ENCODE peak calls at places on chromosomes 4 and X, in seven cellular contexts. E, J, P, W, O, F and K are unnamed samples.

GRCh38 chrX:115233497-115234219 is at the start of gene LRCH2:
- DNase-seq in E (no peak), J (peak; percentile 82), W (no peak), O (peak; percentile 51), P (no peak), F (peak; percentile 49), K (peak; percentile 72)

GRCh38 chr4:32087211-32087610 is 1367.0 kb downstream of the PCDH7 start:
- DNase-seq in F (no peak), O (no peak), P (no peak), W (no peak), E (no peak), J (no peak), K (no peak)

GRCh38 chr4:27270435-27270834 is 409.8 kb downstream of the STIM2 start:
- DNase-seq in F (no peak), O (no peak), P (no peak), J (no peak), E (no peak), W (no peak), K (no peak)

GRCh38 chrX:147897117-147897516 is 14.6 kb upstream of the FMR1 start:
- DNase-seq in O (no peak), F (no peak), E (no peak), W (no peak), P (no peak), J (no peak), K (peak; percentile 65)

GRCh38 chr4:25313194-25313895 is 771 bp downstream of the ZCCHC4 start:
- DNase-seq in E (no peak), F (no peak), O (no peak), J (peak; percentile 52), P (no peak), W (no peak), K (no peak)

GRCh38 chrX:116272881-116273280 is 102.3 kb downstream of the AGTR2 start:
- DNase-seq in J (no peak), F (no peak), O (no peak), W (no peak), P (no peak), E (no peak), K (no peak)

GRCh38 chr4:82493721-82494425 is 63.5 kb downstream of the ENOPH1 start:
- DNase-seq in W (no peak), P (no peak), E (no peak), J (no peak), O (no peak), F (no peak), K (no peak)

GRCh38 chrX:106783716-106784115 is 18.8 kb upstream of the TBC1D8B start:
- DNase-seq in P (no peak), E (no peak), J (peak; percentile 66), O (no peak), F (no peak), W (no peak), K (no peak)

GRCh38 chrX:53073115-53073581 is 9.0 kb upstream of the TSPYL2 start:
- DNase-seq in W (no peak), J (peak; percentile 55), F (no peak), P (no peak), O (no peak), E (no peak), K (peak; percentile 55)

GRCh38 chr4:183505556-183506388 is 914 bp downstream of the ING2 start:
- DNase-seq in E (peak; percentile 82), W (peak; percentile 83), O (peak; percentile 94), F (peak; percentile 81), J (peak; percentile 95), P (peak; percentile 68), K (peak; percentile 97)

GRCh38 chrX:905828-906566 is 275.4 kb downstream of the SHOX start:
- DNase-seq in O (no peak), F (no peak), E (no peak), J (no peak), P (no peak), W (no peak), K (peak; percentile 62)

GRCh38 chr4:165609653-165610052 is 230.8 kb downstream of the CPE start:
- DNase-seq in P (no peak), F (no peak), O (no peak), E (no peak), J (no peak), W (no peak), K (no peak)

GRCh38 chr4:7964890-7965662 is 25.4 kb upstream of the AFAP1 start:
- DNase-seq in E (peak; percentile 87), J (peak; percentile 68), W (no peak), F (no peak), P (no peak), O (peak; percentile 49), K (no peak)

GRCh38 chrX:68196939-68197791 is 236.1 kb downstream of the OPHN1 start:
- DNase-seq in J (peak; percentile 60), O (no peak), F (peak; percentile 35), E (peak; percentile 39), P (peak; percentile 51), W (no peak), K (no peak)

GRCh38 chr4:60913646-60914045 is 286.5 kb upstream of the ADGRL3 start:
- DNase-seq in O (no peak), W (no peak), F (no peak), P (no peak), J (no peak), E (no peak), K (no peak)
- H3K27me3 ChIP-seq in O (no peaks in the 10 kb centered on the region), W (no peaks in the 10 kb centered on the region), F (no peaks in the 10 kb centered on the region), P (no peaks in the 10 kb centered on the region), J (no peaks in the 10 kb centered on the region), E (no peaks in the 10 kb centered on the region), K (no peaks in the 10 kb centered on the region)

GRCh38 chr4:110626532-110627153 is 3.8 kb upstream of the PITX2 start:
- DNase-seq in J (peak; percentile 71), W (no peak), O (no peak), P (no peak), F (no peak), E (no peak), K (no peak)
- H3K27me3 ChIP-seq in J (peaks cover 65% of the 10 kb centered on the region), W (peaks cover 99% of the 10 kb centered on the region), O (no peaks in the 10 kb centered on the region), P (peaks cover 97% of the 10 kb centered on the region), F (peaks cover 96% of the 10 kb centered on the region), E (no peaks in the 10 kb centered on the region), K (peaks cover 100% of the 10 kb centered on the region)

DNA sequence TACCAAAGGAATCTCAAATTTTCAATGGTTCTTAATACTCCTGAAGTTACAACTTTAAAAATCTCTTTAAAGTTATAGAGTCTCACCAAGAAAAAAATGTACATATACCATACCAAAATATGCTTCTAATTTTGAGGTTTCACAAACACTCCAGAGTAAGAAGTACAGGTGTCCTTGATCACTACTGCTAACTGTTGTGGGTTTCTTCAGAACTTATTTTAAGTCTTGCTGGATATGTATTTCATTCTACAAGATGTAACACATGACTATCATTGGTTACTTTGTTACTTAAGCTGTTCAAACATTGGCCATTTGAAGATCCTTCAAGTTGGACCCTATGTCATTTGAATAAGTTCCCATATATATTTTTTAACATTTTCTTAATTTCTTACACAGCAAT is 808.0 kb downstream of the PCDH19 start:
- DNase-seq in J (no peak), P (no peak), F (no peak), O (no peak), E (no peak), W (no peak), K (no peak)
- H3K27me3 ChIP-seq in J (no peaks in the 10 kb centered on the region), P (no peaks in the 10 kb centered on the region), F (no peaks in the 10 kb centered on the region), O (no peaks in the 10 kb centered on the region), E (no peaks in the 10 kb centered on the region), W (no peaks in the 10 kb centered on the region), K (no peaks in the 10 kb centered on the region)

GRCh38 chr4:1048781-1049590 is 37.6 kb downstream of the FGFRL1 start:
- DNase-seq in E (no peak), W (no peak), P (no peak), O (peak; percentile 43), F (no peak), J (peak; percentile 44), K (peak; percentile 71)
- H3K27me3 ChIP-seq in E (peaks cover 49% of the 10 kb centered on the region), W (peaks cover 24% of the 10 kb centered on the region), P (peaks cover 45% of the 10 kb centered on the region), O (no peaks in the 10 kb centered on the region), F (peaks cover 10% of the 10 kb centered on the region), J (peaks cover 96% of the 10 kb centered on the region), K (peaks cover 50% of the 10 kb centered on the region)

GRCh38 chr4:84492737-84493091 is 6.4 kb downstream of the NKX6-1 start:
- DNase-seq in F (no peak), W (no peak), J (peak; percentile 74), O (no peak), E (no peak), P (no peak), K (no peak)

GRCh38 chr4:84493092-84493850 is 5.8 kb downstream of the NKX6-1 start:
- DNase-seq in E (no peak), O (no peak), F (no peak), J (peak; percentile 88), W (no peak), P (no peak), K (no peak)

GRCh38 chr4:84491420-84491819 is 7.7 kb downstream of the NKX6-1 start:
- DNase-seq in J (peak; percentile 53), F (no peak), E (no peak), P (no peak), O (no peak), W (no peak), K (no peak)

GRCh38 chr4:84490663-84491062 is 8.4 kb downstream of the NKX6-1 start:
- DNase-seq in P (no peak), F (no peak), W (no peak), J (no peak), E (no peak), O (no peak), K (no peak)

DNA sequence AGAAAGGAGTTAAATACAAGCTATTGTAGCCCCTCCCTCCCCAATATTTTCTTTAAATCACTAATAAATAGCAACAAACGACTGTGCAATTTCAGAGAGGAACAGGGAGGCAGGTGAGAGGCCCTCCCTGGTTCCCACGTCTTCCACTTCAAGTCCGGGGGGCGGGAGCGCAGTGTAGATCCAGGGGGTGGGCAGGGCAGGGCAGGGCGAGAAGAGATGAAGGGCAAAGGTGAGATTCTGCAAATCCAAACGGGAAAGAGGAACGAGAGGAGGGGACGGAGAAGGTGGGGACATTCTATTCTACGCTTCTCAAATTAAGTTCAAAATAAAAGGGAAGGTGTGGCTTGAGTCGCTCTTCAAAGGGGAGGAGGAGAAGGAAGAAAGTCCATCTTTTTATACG is 6.8 kb downstream of the NKX6-1 start:
- DNase-seq in P (no peak), F (no peak), W (no peak), O (no peak), E (no peak), J (peak; percentile 56), K (no peak)
- H3K27me3 ChIP-seq in P (peaks cover 86% of the 10 kb centered on the region), F (peaks cover 73% of the 10 kb centered on the region), W (peaks cover 82% of the 10 kb centered on the region), O (no peaks in the 10 kb centered on the region), E (no peaks in the 10 kb centered on the region), J (peaks cover 100% of the 10 kb centered on the region), K (peaks cover 13% of the 10 kb centered on the region)

DNA sequence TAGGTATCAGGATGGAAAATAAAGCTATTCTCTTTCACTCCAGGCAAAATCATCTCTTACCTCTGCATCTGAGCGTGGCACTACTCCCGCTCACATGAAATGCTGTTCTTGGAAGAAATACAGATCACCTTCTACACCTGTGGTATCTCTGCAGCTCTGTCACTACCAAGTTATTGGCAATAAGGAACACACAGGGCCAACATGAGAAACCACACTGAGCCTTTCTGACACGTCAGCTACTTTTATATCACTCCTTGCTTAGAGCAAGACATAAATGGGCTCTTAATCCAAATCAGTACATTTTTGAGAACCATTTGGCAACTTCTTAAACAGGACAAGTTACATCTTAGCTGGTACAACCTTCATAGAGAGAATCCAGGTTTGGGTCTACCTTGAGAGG is 101.8 kb upstream of the GUCY1A1 start:
- DNase-seq in F (no peak), O (no peak), P (no peak), E (no peak), W (no peak), J (no peak), K (no peak)
- H3K27me3 ChIP-seq in F (no peaks in the 10 kb centered on the region), O (no peaks in the 10 kb centered on the region), P (no peaks in the 10 kb centered on the region), E (no peaks in the 10 kb centered on the region), W (no peaks in the 10 kb centered on the region), J (no peaks in the 10 kb centered on the region), K (no peaks in the 10 kb centered on the region)